ENCODE peak calls at places on chromosomes 6 and 20, in eight cellular contexts. K is WTC11, F is fibroblast of the aortic adventitia, R is RWPE1, T is AG09319, N is lower leg skin, O is AG09309, I is nephron progenitor cell. W is an unnamed sample.
A peak's percentile ranks its signal among the peaks of the same experiment; 100 is the strongest.

GRCh38 chr6:135906542-135906941 is 55.0 kb downstream of the PDE7B start:
- DNase-seq in O (no peak), R (peak; percentile 52), T (no peak), N (no peak), I (no peak), K (no peak), F (peak; percentile 40), W (no peak)

GRCh38 chr20:38602185-38602581 is 574 bp downstream of the ARHGAP40 start:
- DNase-seq in R (no peak), O (no peak), T (no peak), N (no peak), K (no peak), I (no peak), F (no peak), W (no peak)

GRCh38 chr6:155247618-155248017 is 16.2 kb upstream of the CLDN20 start:
- DNase-seq in R (peak; percentile 90), N (no peak), I (no peak), K (peak; percentile 31), O (peak; percentile 40), F (peak; percentile 67), T (no peak), W (peak; percentile 70)

GRCh38 chr6:158517581-158517980 is 42.3 kb upstream of the TMEM181 start:
- DNase-seq in I (no peak), R (no peak), F (no peak), K (no peak), O (no peak), T (no peak), N (no peak), W (no peak)

GRCh38 chr6:146337376-146337775 is 206.3 kb upstream of the RAB32 start:
- DNase-seq in N (no peak), R (no peak), I (no peak), F (peak; percentile 82), O (no peak), K (no peak), T (no peak), W (no peak)

GRCh38 chr20:7359739-7360138 is 580.5 kb downstream of the HAO1 start:
- DNase-seq in N (no peak), K (no peak), R (no peak), T (no peak), F (no peak), O (no peak), I (no peak), W (no peak)

GRCh38 chr20:54167909-54168872 is 5.6 kb downstream of the CYP24A1 start:
- DNase-seq in I (no peak), O (no peak), N (no peak), F (no peak), R (peak; percentile 87), K (no peak), T (no peak), W (no peak)

GRCh38 chr20:3111995-3112394 is 27.5 kb upstream of the AVP start:
- DNase-seq in O (no peak), F (no peak), R (no peak), T (no peak), K (no peak), I (no peak), N (no peak), W (no peak)

GRCh38 chr6:138833819-138834539 is 38.1 kb downstream of the ECT2L start:
- DNase-seq in T (no peak), F (peak; percentile 67), I (no peak), N (no peak), O (no peak), R (no peak), K (no peak), W (peak; percentile 37)

GRCh38 chr20:25223765-25224720 is 23.8 kb upstream of the PYGB start:
- DNase-seq in K (no peak), N (no peak), T (no peak), R (no peak), F (no peak), I (no peak), O (no peak), W (no peak)

GRCh38 chr6:168700880-168701279 is 259.9 kb downstream of the SMOC2 start:
- DNase-seq in K (no peak), T (no peak), N (no peak), O (no peak), F (no peak), R (no peak), I (no peak), W (no peak)

GRCh38 chr20:17716331-17716730 is 16.6 kb downstream of the BANF2 start:
- DNase-seq in N (no peak), R (no peak), K (no peak), F (no peak), T (no peak), I (no peak), O (no peak), W (no peak)

GRCh38 chr20:59063358-59064213 is 21.0 kb upstream of the PRELID3B start:
- DNase-seq in I (no peak), F (peak; percentile 72), K (no peak), R (peak; percentile 96), T (no peak), N (no peak), O (no peak), W (no peak)

GRCh38 chr6:52000064-52000463 is 87.3 kb downstream of the PKHD1 start:
- DNase-seq in I (no peak), F (no peak), R (no peak), O (no peak), N (no peak), K (no peak), T (no peak), W (no peak)

GRCh38 chr6:890201-890600 is 197.3 kb upstream of the EXOC2 start:
- DNase-seq in T (no peak), I (no peak), O (no peak), K (no peak), N (no peak), R (no peak), F (no peak), W (no peak)

GRCh38 chr6:127457444-127458064 is 1.6 kb downstream of the KIAA0408 start:
- DNase-seq in I (no peak), N (peak; percentile 23), T (no peak), R (no peak), O (peak; percentile 69), K (no peak), F (peak; percentile 89), W (peak; percentile 26)

GRCh38 chr6:167005350-167006159 is 6.4 kb downstream of the CEP43 start:
- DNase-seq in O (no peak), T (no peak), K (no peak), I (no peak), R (no peak), F (peak; percentile 27), N (no peak), W (no peak)

GRCh38 chr6:25457519-25457918 is 178.3 kb downstream of the CARMIL1 start:
- DNase-seq in O (no peak), R (no peak), I (no peak), K (no peak), N (no peak), T (no peak), F (no peak), W (no peak)

GRCh38 chr6:9121551-9121950 is 686.2 kb upstream of the SLC35B3 start:
- DNase-seq in O (no peak), T (peak; percentile 56), I (no peak), N (no peak), K (no peak), R (peak; percentile 54), F (peak; percentile 78), W (no peak)

GRCh38 chr20:21154692-21155091 is 28.8 kb downstream of the KIZ start:
- DNase-seq in R (no peak), I (no peak), T (no peak), F (no peak), N (no peak), K (no peak), O (no peak), W (no peak)

GRCh38 chr20:30168025-30168799 is 1089.3 kb upstream of the DEFB115 start:
- DNase-seq in K (no peak), F (no peak), N (no peak), O (no peak), R (no peak), I (no peak), T (no peak), W (no peak)

GRCh38 chr6:16635810-16636602 is 125.3 kb downstream of the ATXN1 start:
- DNase-seq in R (peak; percentile 18), I (no peak), T (no peak), F (peak; percentile 32), N (no peak), O (peak; percentile 21), K (peak; percentile 16), W (peak; percentile 63)

GRCh38 chr6:12543953-12544352 is 172.6 kb upstream of the PHACTR1 start:
- DNase-seq in R (no peak), I (no peak), K (no peak), O (no peak), N (no peak), F (no peak), T (no peak), W (no peak)

GRCh38 chr20:49505518-49505917 is 23.1 kb upstream of the KCNB1 start:
- DNase-seq in F (peak; percentile 43), I (peak; percentile 90), N (no peak), R (no peak), O (no peak), K (peak; percentile 66), T (no peak), W (peak; percentile 51)

GRCh38 chr6:142693446-142693845 is 251.5 kb downstream of the HIVEP2 start:
- DNase-seq in K (no peak), T (peak; percentile 56), F (peak; percentile 73), I (no peak), N (no peak), R (no peak), O (peak; percentile 71), W (peak; percentile 46)
- TF ChIP-seq CTCF in K (no peak), T (peak; percentile 17), F (peak; percentile 8), I (no peak), N (no peak), R (no peak), O (peak; percentile 27), W (no peak)

GRCh38 chr6:110255356-110255755 is 75.1 kb downstream of the CDC40 start:
- DNase-seq in N (no peak), F (peak; percentile 30), R (peak; percentile 31), K (peak; percentile 63), O (no peak), T (no peak), I (peak; percentile 78), W (peak; percentile 4)

GRCh38 chr6:110250838-110251237 is 70.6 kb downstream of the CDC40 start:
- DNase-seq in R (no peak), T (no peak), I (no peak), O (no peak), F (no peak), N (no peak), K (no peak), W (no peak)

GRCh38 chr6:110246900-110247546 is 66.8 kb downstream of the CDC40 start:
- DNase-seq in R (no peak), O (no peak), F (no peak), K (no peak), T (no peak), I (no peak), N (no peak), W (no peak)

GRCh38 chr6:110250058-110250457 is 69.8 kb downstream of the CDC40 start:
- DNase-seq in R (no peak), O (no peak), I (no peak), K (no peak), N (no peak), F (no peak), T (no peak), W (no peak)
- TF ChIP-seq CTCF in R (no peak), O (no peak), I (no peak), K (no peak), N (no peak), F (no peak), T (no peak), W (no peak)

GRCh38 chr6:31368461-31368860 is 11.5 kb upstream of the HLA-B start:
- DNase-seq in K (no peak), F (no peak), T (no peak), I (no peak), R (no peak), O (no peak), N (no peak), W (no peak)
- TF ChIP-seq CTCF in K (no peak), F (no peak), T (no peak), I (no peak), R (no peak), O (no peak), N (no peak), W (no peak)

GRCh38 chr20:57573893-57574292 is 13.0 kb downstream of the PCK1 start:
- DNase-seq in F (no peak), I (no peak), T (no peak), N (no peak), O (no peak), K (peak; percentile 51), R (no peak), W (no peak)
- TF ChIP-seq CTCF in F (no peak), I (peak; percentile 31), T (peak; percentile 2), N (no peak), O (peak; percentile 2), K (peak; percentile 49), R (no peak), W (no peak)

W was measured in astrocyte of the cerebellum.